ENCODE peak calls at places on chromosomes 5 and 9, in five cellular contexts. M, V, Y, O and I are unnamed samples.
A peak's percentile ranks its signal among the peaks of the same experiment; 100 is the strongest.

GRCh38 chr9:3413984-3414383 is 111.8 kb downstream of the RFX3 start:
- DNase-seq in Y (no peak), O (no peak), M (no peak), V (no peak), I (no peak)

GRCh38 chr5:1657161-1657741 is 133.5 kb upstream of the LPCAT1 start:
- DNase-seq in M (no peak), O (no peak), V (no peak), Y (no peak), I (no peak)

GRCh38 chr5:176664886-176665285 is 17.6 kb downstream of the TSPAN17 start:
- DNase-seq in O (no peak), M (no peak), V (no peak), Y (no peak), I (no peak)

GRCh38 chr9:69605406-69605805 is 66.8 kb downstream of the APBA1 start:
- DNase-seq in V (no peak), M (no peak), Y (no peak), O (no peak), I (no peak)

GRCh38 chr5:64147849-64148441 is 17.7 kb upstream of the RNF180 start:
- DNase-seq in Y (peak; percentile 24), O (peak; percentile 42), M (peak; percentile 57), V (peak; percentile 21), I (peak; percentile 59)

GRCh38 chr9:111897831-111898144 is 1.2 kb downstream of the UGCG start:
- DNase-seq in Y (no peak), O (no peak), M (no peak), V (no peak), I (peak; percentile 47)

GRCh38 chr5:67246108-67246507 is 49.5 kb upstream of the CD180 start:
- DNase-seq in O (peak; percentile 61), Y (peak; percentile 17), V (peak; percentile 5), M (peak; percentile 60), I (peak; percentile 56)

GRCh38 chr9:37286530-37287175 is 135.8 kb upstream of the GRHPR start:
- DNase-seq in O (no peak), Y (no peak), M (no peak), V (no peak), I (no peak)